ENCODE peak calls at places on chromosomes 2 and 18, in ten cellular contexts. O, S, J, A, E, B, I, C, D and Y are unnamed samples.

GRCh38 chr2:211241891-211242290 is 685.5 kb downstream of the CPS1 start:
- DNase-seq in E (no peak), A (no peak), B (no peak), O (no peak), J (no peak), D (no peak), S (no peak), I (no peak), C (no peak), Y (no peak)

GRCh38 chr2:57802243-57802642 is 244.4 kb upstream of the VRK2 start:
- DNase-seq in C (no peak), E (no peak), D (no peak), I (no peak), A (no peak), J (no peak), S (no peak), B (no peak), O (no peak), Y (no peak)

GRCh38 chr2:98715812-98716451 is 15.0 kb downstream of the MGAT4A start:
- DNase-seq in A (no peak), E (no peak), O (no peak), J (no peak), B (no peak), C (no peak), S (no peak), D (no peak), I (no peak), Y (no peak)

GRCh38 chr18:62080172-62080571 is 106.7 kb downstream of the PIGN start:
- DNase-seq in O (no peak), C (no peak), J (no peak), E (no peak), I (no peak), A (no peak), B (no peak), D (no peak), S (no peak), Y (no peak)

GRCh38 chr2:171913517-171913916 is 8.7 kb upstream of the HAT1 start:
- DNase-seq in A (no peak), J (no peak), D (no peak), I (no peak), S (no peak), E (no peak), O (no peak), C (no peak), B (no peak), Y (no peak)

GRCh38 chr2:113791697-113792590 is 35.5 kb upstream of the SLC35F5 start:
- DNase-seq in C (no peak), J (no peak), D (no peak), S (no peak), E (no peak), A (no peak), I (no peak), B (no peak), O (no peak), Y (no peak)

GRCh38 chr2:133557624-133558023 is 10.6 kb downstream of the NCKAP5 start:
- DNase-seq in S (no peak), I (no peak), C (no peak), O (no peak), A (no peak), E (no peak), B (no peak), J (no peak), D (no peak), Y (no peak)

GRCh38 chr2:120988741-120989555 is 253.3 kb downstream of the GLI2 start:
- DNase-seq in A (no peak), D (no peak), E (no peak), C (no peak), I (no peak), O (no peak), J (no peak), S (no peak), B (no peak), Y (no peak)

GRCh38 chr2:85459771-85460170 is 41.3 kb downstream of the SH2D6 start:
- DNase-seq in O (no peak), A (no peak), I (no peak), E (no peak), J (no peak), D (no peak), C (no peak), B (peak; percentile 18), S (no peak), Y (no peak)

GRCh38 chr2:24342110-24342910 is 18.0 kb downstream of the ITSN2 start:
- DNase-seq in B (peak; percentile 28), O (no peak), E (no peak), S (no peak), D (no peak), J (no peak), C (no peak), A (no peak), I (no peak), Y (no peak)

GRCh38 chr2:157302492-157303099 is 23.0 kb downstream of the ERMN start:
- DNase-seq in J (peak; percentile 17), D (peak; percentile 92), B (peak; percentile 56), O (peak; percentile 13), I (peak; percentile 35), C (peak; percentile 10), E (no peak), S (no peak), A (no peak), Y (no peak)

GRCh38 chr2:132448771-132449170 is 32.2 kb downstream of the GPR39 start:
- DNase-seq in J (no peak), A (no peak), D (peak; percentile 30), C (no peak), E (no peak), O (no peak), B (peak; percentile 56), S (no peak), I (peak; percentile 15), Y (no peak)

GRCh38 chr18:54116541-54117257 is 107.8 kb downstream of the MBD2 start:
- DNase-seq in O (no peak), C (no peak), S (no peak), D (no peak), B (no peak), I (no peak), E (no peak), A (no peak), J (no peak), Y (no peak)

GRCh38 chr2:11580697-11581096 is 46.9 kb downstream of the GREB1 start:
- DNase-seq in E (no peak), O (no peak), C (no peak), D (no peak), B (no peak), J (no peak), A (no peak), I (no peak), S (no peak), Y (no peak)

GRCh38 chr2:240993446-240994160 is 4.8 kb upstream of the SNED1 start:
- DNase-seq in C (no peak), B (no peak), O (no peak), I (no peak), S (no peak), E (no peak), D (no peak), A (no peak), J (no peak), Y (no peak)

GRCh38 chr2:96554293-96555145 is 18.0 kb downstream of the ARID5A start:
- DNase-seq in B (peak; percentile 53), E (peak; percentile 74), O (peak; percentile 57), A (peak; percentile 66), J (peak; percentile 70), I (peak; percentile 86), S (peak; percentile 36), D (peak; percentile 59), C (peak; percentile 74), Y (no peak)

GRCh38 chr2:149422991-149423338 is 92.6 kb downstream of the LYPD6 start:
- DNase-seq in D (no peak), O (no peak), S (no peak), C (no peak), A (no peak), B (no peak), E (no peak), I (no peak), J (no peak), Y (no peak)

GRCh38 chr2:107137711-107138110 is 251.7 kb upstream of the ST6GAL2 start:
- DNase-seq in D (peak; percentile 83), J (no peak), C (no peak), B (no peak), E (no peak), S (no peak), A (no peak), O (no peak), I (no peak), Y (no peak)

GRCh38 chr18:77144451-77145118 is 12.0 kb upstream of the MBP start:
- DNase-seq in B (no peak), D (no peak), A (no peak), S (no peak), J (no peak), C (no peak), E (no peak), O (no peak), I (no peak), Y (no peak)

GRCh38 chr2:45826889-45827635 is 175.6 kb downstream of the PRKCE start:
- DNase-seq in J (no peak), B (peak; percentile 89), D (no peak), A (no peak), I (no peak), S (no peak), O (no peak), C (no peak), E (peak; percentile 78), Y (no peak)

GRCh38 chr2:114261366-114261765 is 181.1 kb upstream of the DPP10 start:
- DNase-seq in B (no peak), C (no peak), S (no peak), A (no peak), J (no peak), D (no peak), E (no peak), I (peak; percentile 10), O (no peak), Y (no peak)

GRCh38 chr2:66445781-66446177 is 10.9 kb downstream of the MEIS1 start:
- DNase-seq in D (no peak), J (no peak), I (peak; percentile 70), B (peak; percentile 43), E (peak; percentile 30), O (no peak), A (no peak), C (no peak), S (no peak), Y (no peak)

GRCh38 chr2:65388051-65388531 is 44.3 kb downstream of the SPRED2 start:
- DNase-seq in A (no peak), I (no peak), C (no peak), E (no peak), S (no peak), J (no peak), D (no peak), B (no peak), O (no peak), Y (no peak)

GRCh38 chr2:43018179-43019024 is 208.0 kb downstream of the ZFP36L2 start:
- DNase-seq in S (no peak), A (no peak), D (no peak), E (peak; percentile 89), C (no peak), O (no peak), I (no peak), J (no peak), B (peak; percentile 91), Y (no peak)

GRCh38 chr2:100789361-100789760 is 30.6 kb upstream of the NPAS2 start:
- DNase-seq in C (no peak), O (no peak), J (no peak), I (no peak), A (no peak), B (no peak), D (no peak), E (no peak), S (no peak), Y (no peak)

GRCh38 chr2:237025090-237025865 is 60.4 kb upstream of the COPS8 start:
- DNase-seq in O (no peak), C (no peak), I (no peak), B (peak; percentile 98), S (no peak), J (no peak), E (peak; percentile 22), A (no peak), D (no peak), Y (no peak)

GRCh38 chr2:233426619-233427342 is 72.5 kb downstream of the DGKD start:
- DNase-seq in C (peak; percentile 64), D (no peak), A (peak; percentile 65), S (no peak), I (no peak), B (peak; percentile 94), J (peak; percentile 60), E (no peak), O (no peak), Y (no peak)

GRCh38 chr2:36556847-36557246 is 41.1 kb downstream of the FEZ2 start:
- DNase-seq in B (peak; percentile 65), I (no peak), A (no peak), C (no peak), D (no peak), J (no peak), S (no peak), O (no peak), E (no peak), Y (no peak)